ENCODE peak calls at places on chromosomes 6 and 20, in four cellular contexts. O is brain microvascular endothelial cell; P is Jurkat, Clone E6-1; Q is mucosa of gallbladder. K is an unnamed sample.

GRCh38 chr6:113875470-113875869 is 18.3 kb downstream of the MARCKS start:
- DNase-seq in O (peak), P (no peak), Q (no peak), K (no peak)

GRCh38 chr6:149316740-149317655 is 514 bp upstream of the TAB2 start:
- DNase-seq in O (peak), P (peak), Q (peak), K (peak)

GRCh38 chr6:116398366-116399005 is 27.7 kb downstream of the DSE start:
- DNase-seq in O (peak), P (no peak), Q (no peak), K (no peak)

GRCh38 chr6:26025047-26025893 is 62.0 kb upstream of the HFE start:
- DNase-seq in O (peak), P (no peak), Q (peak), K (no peak)

GRCh38 chr6:42043787-42044475 is 6.4 kb upstream of the TAF8 start:
- DNase-seq in O (peak), P (peak), Q (peak), K (peak)

GRCh38 chr20:34544109-34544793 is 14.3 kb upstream of the MAP1LC3A start:
- DNase-seq in O (no peak), P (no peak), Q (no peak), K (no peak)

GRCh38 chr6:169738972-169739529 is 12.3 kb downstream of the DYNLT2 start:
- DNase-seq in O (no peak), P (no peak), Q (no peak), K (no peak)

GRCh38 chr6:13331516-13332348 is 3.4 kb upstream of the TBC1D7 start:
- DNase-seq in O (no peak), P (no peak), Q (no peak), K (no peak)

GRCh38 chr6:34050691-34051090 is 95.2 kb downstream of the GRM4 start:
- DNase-seq in O (no peak), P (no peak), Q (no peak), K (no peak)

GRCh38 chr6:110688661-110689268 is 126.5 kb downstream of the CDK19 start:
- DNase-seq in O (no peak), P (no peak), Q (no peak), K (no peak)

GRCh38 chr6:87118054-87118453 is 23.1 kb upstream of the CGA start:
- DNase-seq in O (no peak), P (no peak), Q (no peak), K (no peak)

GRCh38 chr20:43508604-43509040 is 1.1 kb downstream of the L3MBTL1 start:
- DNase-seq in O (peak), P (no peak), Q (no peak), K (peak)

GRCh38 chr20:19056909-19057308 is 155.5 kb upstream of the SLC24A3 start:
- DNase-seq in O (no peak), P (peak), Q (no peak), K (peak)

GRCh38 chr6:158663465-158664167 is 13.8 kb downstream of the SYTL3 start:
- DNase-seq in O (no peak), P (no peak), Q (no peak), K (no peak)

GRCh38 chr6:54003316-54003715 is 107.9 kb upstream of the MLIP start:
- DNase-seq in O (no peak), P (no peak), Q (no peak), K (no peak)

K was measured in testis.